ENCODE peak calls at places on chromosomes 12 and 14, in five cellular contexts. Q, V, P, F and O are unnamed samples.

GRCh38 chr12:122871851-122872785 is 23.8 kb downstream of the VPS37B start:
- DNase-seq in Q (peak), V (peak), P (peak), F (peak), O (no peak)

GRCh38 chr14:103530390-103530789 is 1.4 kb downstream of the TRMT61A start:
- DNase-seq in Q (no peak), V (no peak), P (peak), F (no peak), O (no peak)

GRCh38 chr14:75417674-75418073 is 10.1 kb upstream of the JDP2 start:
- DNase-seq in Q (no peak), V (no peak), P (no peak), F (no peak), O (no peak)

GRCh38 chr12:6790496-6791150 is 1.3 kb downstream of the CD4 start:
- DNase-seq in Q (no peak), V (no peak), P (no peak), F (no peak), O (no peak)

GRCh38 chr12:96431067-96431466 is 30.8 kb upstream of the CDK17 start:
- DNase-seq in Q (no peak), V (no peak), P (no peak), F (no peak), O (no peak)

GRCh38 chr12:108381793-108382436 is 42.8 kb upstream of the CMKLR1 start:
- DNase-seq in Q (no peak), V (no peak), P (peak), F (no peak), O (no peak)

GRCh38 chr14:66496911-66497310 is 10.7 kb downstream of the CCDC196 start:
- DNase-seq in Q (no peak), V (no peak), P (no peak), F (no peak), O (no peak)

GRCh38 chr12:114848661-114849060 is 164.7 kb upstream of the TBX3 start:
- DNase-seq in Q (no peak), V (no peak), P (no peak), F (no peak), O (no peak)

GRCh38 chr14:31206536-31207286 is 882 bp downstream of the HECTD1 start:
- DNase-seq in Q (peak), V (peak), P (peak), F (peak), O (peak)

GRCh38 chr12:10186299-10186698 is 7.5 kb downstream of the TMEM52B start:
- DNase-seq in Q (peak), V (peak), P (no peak), F (peak), O (no peak)

GRCh38 chr14:64935508-64935907 is 7.0 kb downstream of the GPX2 start:
- DNase-seq in Q (no peak), V (no peak), P (no peak), F (no peak), O (no peak)

GRCh38 chr12:23757541-23757962 is 191.9 kb downstream of the SOX5 start:
- DNase-seq in Q (no peak), V (no peak), P (peak), F (no peak), O (no peak)

GRCh38 chr12:5554711-5555110 is 122.8 kb downstream of the NTF3 start:
- DNase-seq in Q (no peak), V (no peak), P (no peak), F (no peak), O (no peak)

GRCh38 chr12:6667559-6668210 is 4.8 kb upstream of the ING4 start:
- DNase-seq in Q (no peak), V (no peak), P (peak), F (no peak), O (no peak)

GRCh38 chr12:131379758-131380157 is 331.1 kb upstream of the SFSWAP start:
- DNase-seq in Q (no peak), V (no peak), P (no peak), F (no peak), O (no peak)

GRCh38 chr14:94109915-94110250 is 653 bp upstream of the IFI27 start:
- DNase-seq in Q (no peak), V (no peak), P (no peak), F (no peak), O (no peak)

GRCh38 chr14:66141733-66142132 is 344.4 kb upstream of the CCDC196 start:
- DNase-seq in Q (no peak), V (no peak), P (no peak), F (no peak), O (no peak)

GRCh38 chr14:41604793-41605534 is 1.7 kb upstream of the LRFN5 start:
- DNase-seq in Q (no peak), V (no peak), P (peak), F (no peak), O (no peak)

GRCh38 chr14:85601246-85601645 is 71.3 kb downstream of the FLRT2 start:
- DNase-seq in Q (no peak), V (no peak), P (no peak), F (no peak), O (no peak)

GRCh38 chr14:33846100-33846824 is 104.6 kb downstream of the EGLN3 start:
- DNase-seq in Q (no peak), V (no peak), P (no peak), F (no peak), O (no peak)

GRCh38 chr14:46034305-46034704 is 617.3 kb downstream of the RPL10L start:
- DNase-seq in Q (no peak), V (no peak), P (peak), F (no peak), O (no peak)

GRCh38 chr12:56020437-56021189 is at the start of gene IKZF4:
- DNase-seq in Q (no peak), V (peak), P (peak), F (no peak), O (no peak)
- TF ChIP-seq POLR2AphosphoS5 in Q (no peak), V (no peak), P (peak), F (no peak), O (no peak)

DNA sequence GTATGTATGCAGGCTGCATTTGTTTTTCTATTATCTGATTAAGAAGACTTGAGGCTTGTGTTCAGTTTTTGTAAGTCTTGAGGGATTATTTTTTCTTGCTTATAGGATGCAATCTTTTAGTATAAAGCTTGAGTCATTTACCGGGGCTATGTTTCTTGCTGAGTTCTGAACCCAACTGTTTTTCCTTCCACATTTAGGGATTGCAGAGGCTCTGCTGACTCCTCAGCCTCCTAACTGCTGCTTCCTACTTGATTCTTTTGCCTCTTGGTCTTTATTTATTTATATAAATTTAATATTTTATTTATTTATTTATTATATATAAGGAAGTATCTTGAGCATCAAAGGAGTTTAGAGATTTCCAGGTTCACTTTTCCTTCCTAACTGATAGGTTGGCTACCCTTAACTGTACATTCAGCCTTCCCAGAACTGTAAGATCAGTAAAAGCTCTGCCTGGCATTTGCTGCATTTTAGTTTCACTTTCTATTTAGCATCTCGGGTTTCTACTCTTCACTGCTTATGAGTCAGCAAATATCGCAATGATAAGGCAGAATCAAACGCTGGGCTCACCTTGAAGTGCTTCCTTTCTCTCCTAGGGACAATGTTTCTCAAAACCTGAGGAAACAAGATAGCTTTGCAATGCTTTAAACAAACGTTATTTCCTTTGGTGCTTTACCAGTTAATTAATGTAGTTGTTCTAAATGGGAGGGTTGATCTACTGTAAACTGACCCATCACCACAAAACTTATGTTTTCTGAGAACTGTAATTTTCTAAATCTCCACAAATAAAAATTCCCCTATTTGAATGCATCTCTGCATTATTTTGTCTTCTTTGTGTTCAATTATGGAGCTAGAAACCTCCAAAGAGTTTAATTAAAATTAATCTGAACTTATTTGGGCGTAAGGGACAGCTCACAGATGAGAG is 1183.7 kb upstream of the TMEM132C start:
- DNase-seq in Q (no peak), V (no peak), P (peak), F (no peak), O (peak)
- TF ChIP-seq POLR2AphosphoS5 in Q (no peak), V (no peak), P (no peak), F (no peak), O (no peak)

GRCh38 chr12:111412007-111412829 is 6.5 kb downstream of the SH2B3 start:
- DNase-seq in Q (no peak), V (no peak), P (peak), F (no peak), O (no peak)
- TF ChIP-seq POLR2AphosphoS5 in Q (no peak), V (no peak), P (no peak), F (no peak), O (no peak)

DNA sequence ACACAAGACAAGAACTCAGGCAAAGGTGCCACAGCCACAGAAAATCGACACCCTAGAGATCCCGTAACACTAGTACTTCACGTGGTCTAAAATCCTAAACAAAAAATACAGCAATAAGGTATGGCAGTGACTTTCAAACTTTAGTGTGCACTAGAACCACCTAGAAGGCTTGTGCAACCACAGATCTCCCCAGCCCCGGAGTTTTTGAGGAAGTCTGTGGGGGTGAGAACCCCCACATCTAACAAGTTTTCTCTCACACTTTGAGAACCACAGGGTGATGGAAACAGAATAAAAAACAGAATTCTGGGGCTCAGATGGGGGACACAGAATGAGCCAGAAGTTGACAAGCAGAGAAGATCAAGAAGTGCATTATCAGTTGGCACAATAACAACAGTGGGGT is 254.0 kb downstream of the ANO6 start:
- DNase-seq in Q (no peak), V (no peak), P (no peak), F (no peak), O (no peak)
- TF ChIP-seq POLR2AphosphoS5 in Q (no peak), V (no peak), P (no peak), F (no peak), O (no peak)

GRCh38 chr14:24085215-24085614 is 8.9 kb upstream of the PCK2 start:
- DNase-seq in Q (no peak), V (no peak), P (no peak), F (no peak), O (no peak)
- TF ChIP-seq POLR2AphosphoS5 in Q (no peak), V (no peak), P (no peak), F (no peak), O (no peak)

DNA sequence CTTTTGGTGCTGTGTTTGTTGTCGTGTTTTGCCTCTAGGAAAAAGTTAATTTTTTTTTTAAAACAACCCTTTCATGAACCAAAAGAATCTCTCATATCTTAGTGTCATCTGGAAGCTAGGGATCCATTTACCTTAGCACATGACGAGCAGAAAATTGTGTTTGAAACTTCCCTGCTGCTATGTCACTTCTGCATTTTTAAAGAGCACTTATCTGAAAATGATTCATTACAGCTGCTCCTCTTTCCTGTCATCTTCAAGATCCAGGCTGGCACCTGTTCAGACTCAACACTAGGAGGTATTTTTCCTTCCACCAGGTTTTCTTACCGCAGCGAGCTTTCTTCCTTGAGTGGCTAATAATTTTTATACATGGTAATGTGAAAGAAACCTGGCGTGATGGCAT is 67.0 kb downstream of the EML1 start:
- DNase-seq in Q (no peak), V (no peak), P (no peak), F (no peak), O (no peak)
- TF ChIP-seq POLR2AphosphoS5 in Q (no peak), V (no peak), P (no peak), F (no peak), O (no peak)

DNA sequence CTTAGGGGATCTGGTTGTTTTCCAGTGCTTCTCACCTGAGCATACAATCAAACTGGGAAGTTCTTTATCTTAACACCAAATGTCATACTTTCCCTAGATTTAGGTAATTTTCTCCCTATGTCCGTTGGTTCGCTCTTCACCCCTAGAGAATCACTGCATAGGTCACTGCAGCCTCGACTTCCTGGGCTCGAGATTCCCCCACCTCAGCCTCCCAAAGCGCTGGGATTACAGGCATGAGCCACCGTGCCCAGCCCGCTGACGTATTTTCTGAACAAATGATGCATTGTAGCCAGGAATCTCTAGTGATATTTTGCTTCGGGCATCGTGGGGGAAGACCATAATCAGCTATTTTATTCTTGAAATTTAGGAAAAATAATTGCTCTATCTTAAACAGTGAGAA is 1.1 kb upstream of the RPL41 start:
- DNase-seq in Q (no peak), V (no peak), P (peak), F (no peak), O (no peak)
- TF ChIP-seq POLR2AphosphoS5 in Q (no peak), V (no peak), P (no peak), F (no peak), O (no peak)

GRCh38 chr12:132888852-132889251 is 1.4 kb upstream of the CHFR start:
- DNase-seq in Q (no peak), V (no peak), P (peak), F (no peak), O (no peak)
- TF ChIP-seq POLR2AphosphoS5 in Q (no peak), V (no peak), P (no peak), F (no peak), O (no peak)

GRCh38 chr12:89213139-89213538 is 139.2 kb downstream of the DUSP6 start:
- DNase-seq in Q (no peak), V (no peak), P (no peak), F (no peak), O (no peak)
- TF ChIP-seq POLR2AphosphoS5 in Q (no peak), V (no peak), P (no peak), F (no peak), O (no peak)

GRCh38 chr14:89242871-89243270 is 174.2 kb downstream of the FOXN3 start:
- DNase-seq in Q (no peak), V (no peak), P (peak), F (no peak), O (no peak)
- TF ChIP-seq POLR2AphosphoS5 in Q (no peak), V (no peak), P (no peak), F (no peak), O (no peak)